ENCODE peak calls at places on chromosomes 7 and 10, in five cellular contexts. T is COLO829; B is substantia nigra; W is AG08396; Y is stimulated activated effector memory CD8-positive, alpha-beta T cell treated with anti-CD3 and anti-CD28 coated beads, Interleukin-12 subunit alpha, Interleukin-12 subunit beta, amount 100 ng/mL, for 72 hours. X is an unnamed sample.

GRCh38 chr7:12504144-12504543 is 66.4 kb upstream of the SCIN start:
- DNase-seq in T (no peak), B (no peak), W (no peak), Y (no peak), X (no peak)

GRCh38 chr7:13457790-13458189 is 531.7 kb downstream of the ETV1 start:
- DNase-seq in T (no peak), B (no peak), W (no peak), Y (no peak), X (no peak)

GRCh38 chr7:76294344-76295024 is 8.0 kb upstream of the HSPB1 start:
- DNase-seq in T (peak), B (peak), W (peak), Y (no peak), X (peak)

GRCh38 chr10:113179270-113179669 is 229.2 kb downstream of the TCF7L2 start:
- DNase-seq in T (no peak), B (no peak), W (no peak), Y (no peak), X (peak)

GRCh38 chr7:100584677-100585510 is 1.0 kb downstream of the LRCH4 start:
- DNase-seq in T (peak), B (no peak), W (peak), Y (no peak), X (no peak)

GRCh38 chr10:17643339-17643754 is 604 bp upstream of the STAM start:
- DNase-seq in T (peak), B (peak), W (peak), Y (no peak), X (peak)

GRCh38 chr7:29866490-29866930 is 60.2 kb downstream of the WIPF3 start:
- DNase-seq in T (peak), B (peak), W (no peak), Y (no peak), X (peak)

GRCh38 chr10:51117794-51118193 is 43.5 kb downstream of the PRKG1 start:
- DNase-seq in T (no peak), B (no peak), W (no peak), Y (no peak), X (no peak)

GRCh38 chr10:110822708-110823291 is 48.9 kb upstream of the PDCD4 start:
- DNase-seq in T (no peak), B (no peak), W (no peak), Y (no peak), X (no peak)

GRCh38 chr7:104723001-104723400 is 291.0 kb upstream of the KMT2E start:
- DNase-seq in T (peak), B (no peak), W (no peak), Y (no peak), X (no peak)

GRCh38 chr10:92242910-92243671 is 47.8 kb downstream of the CPEB3 start:
- DNase-seq in T (peak), B (peak), W (peak), Y (no peak), X (no peak)

GRCh38 chr10:129728246-129728820 is 235.7 kb downstream of the EBF3 start:
- DNase-seq in T (no peak), B (no peak), W (no peak), Y (no peak), X (no peak)

GRCh38 chr7:108488902-108489538 is 32.8 kb upstream of the NRCAM start:
- DNase-seq in T (no peak), B (no peak), W (no peak), Y (no peak), X (no peak)

GRCh38 chr7:16129431-16130126 is 291.8 kb downstream of the CRPPA start:
- DNase-seq in T (peak), B (no peak), W (peak), Y (no peak), X (no peak)

GRCh38 chr7:72751978-72752377 is 76.0 kb downstream of the TYW1B start:
- DNase-seq in T (no peak), B (no peak), W (no peak), Y (no peak), X (no peak)

GRCh38 chr7:24995466-24995865 is 15.5 kb upstream of the OSBPL3 start:
- DNase-seq in T (no peak), B (no peak), W (no peak), Y (no peak), X (no peak)

GRCh38 chr10:132480356-132480755 is 57.2 kb upstream of the INPP5A start:
- DNase-seq in T (no peak), B (no peak), W (no peak), Y (no peak), X (no peak)

GRCh38 chr10:86188326-86188725 is 178.3 kb downstream of the GRID1 start:
- DNase-seq in T (no peak), B (peak), W (no peak), Y (no peak), X (no peak)

GRCh38 chr7:121049028-121049791 is 60.7 kb downstream of the CPED1 start:
- DNase-seq in T (no peak), B (no peak), W (no peak), Y (no peak), X (no peak)

GRCh38 chr7:116730097-116731018 is 58.4 kb downstream of the MET start:
- DNase-seq in T (no peak), B (no peak), W (no peak), Y (no peak), X (no peak)

GRCh38 chr7:96327429-96327828 is 5.5 kb upstream of the SLC25A13 start:
- DNase-seq in T (no peak), B (no peak), W (no peak), Y (no peak), X (no peak)

GRCh38 chr7:50953820-50954219 is 171.1 kb upstream of the GRB10 start:
- DNase-seq in T (peak), B (no peak), W (no peak), Y (no peak), X (no peak)

GRCh38 chr7:140161047-140161446 is 15.7 kb downstream of the KDM7A start:
- DNase-seq in T (no peak), B (no peak), W (no peak), Y (no peak), X (no peak)